ENCODE peak calls at places on chromosomes 7 and 10, in nine cellular contexts. One of them, this sample, is unnamed. For H3K4me1, the result is how much of the 10 kb centered on the place peaks cover.

GRCh38 chr7:3029138-3029537 is 14.5 kb downstream of the CARD11 start:
- DNase-seq in transverse colon: no peak
- DNase-seq in NT2/D1: no peak
- DNase-seq in effector memory CD4-positive, alpha-beta T cell: no peak
- DNase-seq in right lobe of liver: no peak
- DNase-seq in MM.1S: no peak
- DNase-seq in iPS DF 6.9: no peak
- DNase-seq in PC-9: no peak
- DNase-seq in fibroblast of lung: no peak
- DNase-seq in this sample: peak

GRCh38 chr7:28005848-28006233 is 174.8 kb downstream of the JAZF1 start:
- DNase-seq in MM.1S: no peak
- DNase-seq in fibroblast of lung: peak
- DNase-seq in PC-9: no peak
- DNase-seq in NT2/D1: no peak
- DNase-seq in transverse colon: no peak
- DNase-seq in iPS DF 6.9: no peak
- DNase-seq in right lobe of liver: no peak
- DNase-seq in effector memory CD4-positive, alpha-beta T cell: no peak
- DNase-seq in this sample: no peak

GRCh38 chr10:102241444-102242117 is at the start of gene PITX3:
- DNase-seq in right lobe of liver: peak
- DNase-seq in effector memory CD4-positive, alpha-beta T cell: peak
- DNase-seq in iPS DF 6.9: no peak
- DNase-seq in fibroblast of lung: peak
- DNase-seq in MM.1S: peak
- DNase-seq in PC-9: peak
- DNase-seq in NT2/D1: peak
- DNase-seq in transverse colon: peak
- DNase-seq in this sample: peak

GRCh38 chr7:36795451-36796021 is 71.2 kb upstream of the AOAH start:
- DNase-seq in effector memory CD4-positive, alpha-beta T cell: no peak
- DNase-seq in right lobe of liver: no peak
- DNase-seq in transverse colon: no peak
- DNase-seq in MM.1S: no peak
- DNase-seq in iPS DF 6.9: no peak
- DNase-seq in fibroblast of lung: peak
- DNase-seq in PC-9: no peak
- DNase-seq in NT2/D1: no peak
- DNase-seq in this sample: no peak

GRCh38 chr10:114401195-114401741 is 3.0 kb downstream of the AFAP1L2 start:
- DNase-seq in PC-9: no peak
- DNase-seq in fibroblast of lung: peak
- DNase-seq in effector memory CD4-positive, alpha-beta T cell: no peak
- DNase-seq in NT2/D1: no peak
- DNase-seq in MM.1S: no peak
- DNase-seq in iPS DF 6.9: no peak
- DNase-seq in transverse colon: peak
- DNase-seq in right lobe of liver: no peak
- DNase-seq in this sample: no peak

GRCh38 chr7:55081854-55082603 is 63.2 kb downstream of the EGFR start:
- DNase-seq in PC-9: peak
- DNase-seq in NT2/D1: no peak
- DNase-seq in effector memory CD4-positive, alpha-beta T cell: no peak
- DNase-seq in fibroblast of lung: no peak
- DNase-seq in transverse colon: no peak
- DNase-seq in iPS DF 6.9: no peak
- DNase-seq in right lobe of liver: no peak
- DNase-seq in MM.1S: no peak
- DNase-seq in this sample: no peak

GRCh38 chr10:77888356-77888703 is 38.2 kb downstream of the DLG5 start:
- DNase-seq in fibroblast of lung: no peak
- DNase-seq in MM.1S: no peak
- DNase-seq in effector memory CD4-positive, alpha-beta T cell: no peak
- DNase-seq in right lobe of liver: no peak
- DNase-seq in PC-9: no peak
- DNase-seq in transverse colon: no peak
- DNase-seq in iPS DF 6.9: no peak
- DNase-seq in NT2/D1: no peak
- DNase-seq in this sample: no peak

GRCh38 chr10:61752111-61753011 is 89.6 kb downstream of the CABCOCO1 start:
- DNase-seq in right lobe of liver: no peak
- DNase-seq in effector memory CD4-positive, alpha-beta T cell: no peak
- DNase-seq in NT2/D1: no peak
- DNase-seq in PC-9: peak
- DNase-seq in MM.1S: peak
- DNase-seq in transverse colon: no peak
- DNase-seq in fibroblast of lung: peak
- DNase-seq in iPS DF 6.9: no peak
- DNase-seq in this sample: no peak

GRCh38 chr7:3056713-3057388 is 13.2 kb upstream of the CARD11 start:
- DNase-seq in right lobe of liver: no peak
- DNase-seq in NT2/D1: no peak
- DNase-seq in effector memory CD4-positive, alpha-beta T cell: no peak
- DNase-seq in MM.1S: no peak
- DNase-seq in fibroblast of lung: no peak
- DNase-seq in iPS DF 6.9: no peak
- DNase-seq in transverse colon: no peak
- DNase-seq in PC-9: no peak
- DNase-seq in this sample: no peak

GRCh38 chr10:103720328-103720963 is 134.9 kb downstream of the SH3PXD2A start:
- DNase-seq in MM.1S: no peak
- DNase-seq in transverse colon: no peak
- DNase-seq in PC-9: no peak
- DNase-seq in right lobe of liver: no peak
- DNase-seq in NT2/D1: no peak
- DNase-seq in fibroblast of lung: peak
- DNase-seq in iPS DF 6.9: no peak
- DNase-seq in effector memory CD4-positive, alpha-beta T cell: no peak
- DNase-seq in this sample: no peak

GRCh38 chr10:86261933-86262665 is 104.5 kb downstream of the GRID1 start:
- DNase-seq in iPS DF 6.9: peak
- DNase-seq in fibroblast of lung: no peak
- DNase-seq in effector memory CD4-positive, alpha-beta T cell: no peak
- DNase-seq in transverse colon: no peak
- DNase-seq in MM.1S: peak
- DNase-seq in NT2/D1: peak
- DNase-seq in PC-9: peak
- DNase-seq in right lobe of liver: no peak
- DNase-seq in this sample: peak

GRCh38 chr10:6114758-6115410 is 26.1 kb downstream of the RBM17 start:
- DNase-seq in effector memory CD4-positive, alpha-beta T cell: no peak
- DNase-seq in NT2/D1: no peak
- DNase-seq in PC-9: no peak
- DNase-seq in right lobe of liver: no peak
- DNase-seq in fibroblast of lung: peak
- DNase-seq in iPS DF 6.9: no peak
- DNase-seq in MM.1S: no peak
- DNase-seq in transverse colon: no peak
- DNase-seq in this sample: no peak

GRCh38 chr7:74612015-74612829 is 45.3 kb upstream of the GTF2I start:
- DNase-seq in PC-9: peak
- DNase-seq in right lobe of liver: no peak
- DNase-seq in MM.1S: no peak
- DNase-seq in transverse colon: no peak
- DNase-seq in iPS DF 6.9: no peak
- DNase-seq in NT2/D1: no peak
- DNase-seq in fibroblast of lung: peak
- DNase-seq in effector memory CD4-positive, alpha-beta T cell: no peak
- DNase-seq in this sample: peak

GRCh38 chr7:2038876-2039728 is 193.6 kb downstream of the MAD1L1 start:
- DNase-seq in transverse colon: no peak
- DNase-seq in fibroblast of lung: no peak
- DNase-seq in effector memory CD4-positive, alpha-beta T cell: no peak
- DNase-seq in right lobe of liver: no peak
- DNase-seq in NT2/D1: no peak
- DNase-seq in MM.1S: no peak
- DNase-seq in iPS DF 6.9: no peak
- DNase-seq in PC-9: no peak
- DNase-seq in this sample: no peak

GRCh38 chr7:1948887-1949680 is 279.0 kb downstream of the ELFN1 start:
- DNase-seq in NT2/D1: no peak
- DNase-seq in iPS DF 6.9: no peak
- DNase-seq in right lobe of liver: peak
- DNase-seq in MM.1S: no peak
- DNase-seq in fibroblast of lung: no peak
- DNase-seq in transverse colon: no peak
- DNase-seq in PC-9: no peak
- DNase-seq in effector memory CD4-positive, alpha-beta T cell: no peak
- DNase-seq in this sample: no peak

GRCh38 chr7:4837041-4837813 is 24.6 kb downstream of the PAPOLB start:
- DNase-seq in right lobe of liver: no peak
- DNase-seq in effector memory CD4-positive, alpha-beta T cell: no peak
- DNase-seq in PC-9: no peak
- DNase-seq in iPS DF 6.9: no peak
- DNase-seq in fibroblast of lung: no peak
- DNase-seq in transverse colon: no peak
- DNase-seq in MM.1S: no peak
- DNase-seq in NT2/D1: no peak
- DNase-seq in this sample: peak

DNA sequence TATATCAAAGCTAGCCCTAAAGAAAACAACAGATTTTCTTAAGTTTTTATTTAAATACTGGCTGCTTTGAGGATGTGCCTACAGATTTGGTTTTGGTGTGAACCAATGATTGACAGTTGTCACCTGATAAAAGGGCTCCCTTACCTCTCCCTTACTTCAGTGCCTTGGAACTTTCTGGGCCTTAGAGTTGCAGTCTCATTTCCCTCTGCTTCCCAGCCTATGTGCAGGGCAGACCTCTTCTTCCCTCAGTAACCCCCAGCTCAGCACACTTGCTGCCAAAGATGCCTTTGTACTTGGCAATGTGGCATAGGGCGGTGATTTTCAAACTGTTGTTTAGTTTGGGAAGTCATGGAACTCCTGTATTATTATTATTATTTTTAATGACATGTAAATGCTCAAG is 54.1 kb downstream of the CCNY start:
- DNase-seq in effector memory CD4-positive, alpha-beta T cell: no peak
- DNase-seq in MM.1S: no peak
- DNase-seq in PC-9: no peak
- DNase-seq in NT2/D1: no peak
- DNase-seq in iPS DF 6.9: no peak
- DNase-seq in transverse colon: no peak
- DNase-seq in fibroblast of lung: no peak
- DNase-seq in right lobe of liver: no peak
- DNase-seq in this sample: no peak
- H3K4me1 ChIP-seq in effector memory CD4-positive, alpha-beta T cell: under half
- H3K4me1 ChIP-seq in MM.1S: under half
- H3K4me1 ChIP-seq in PC-9: under half
- H3K4me1 ChIP-seq in NT2/D1: under half
- H3K4me1 ChIP-seq in iPS DF 6.9: under half
- H3K4me1 ChIP-seq in transverse colon: under half
- H3K4me1 ChIP-seq in fibroblast of lung: under half
- H3K4me1 ChIP-seq in right lobe of liver: under half
- H3K4me1 ChIP-seq in this sample: under half

GRCh38 chr7:75962607-75963382 is 31.6 kb downstream of the TMEM120A start:
- DNase-seq in PC-9: no peak
- DNase-seq in iPS DF 6.9: no peak
- DNase-seq in effector memory CD4-positive, alpha-beta T cell: no peak
- DNase-seq in fibroblast of lung: peak
- DNase-seq in MM.1S: no peak
- DNase-seq in transverse colon: no peak
- DNase-seq in NT2/D1: no peak
- DNase-seq in right lobe of liver: peak
- DNase-seq in this sample: no peak
- H3K4me1 ChIP-seq in PC-9: under half
- H3K4me1 ChIP-seq in iPS DF 6.9: under half
- H3K4me1 ChIP-seq in effector memory CD4-positive, alpha-beta T cell: under half
- H3K4me1 ChIP-seq in fibroblast of lung: under half
- H3K4me1 ChIP-seq in MM.1S: under half
- H3K4me1 ChIP-seq in transverse colon: under half
- H3K4me1 ChIP-seq in NT2/D1: under half
- H3K4me1 ChIP-seq in right lobe of liver: under half
- H3K4me1 ChIP-seq in this sample: under half

GRCh38 chr7:155996718-155997059 is 184.4 kb upstream of the SHH start:
- DNase-seq in NT2/D1: no peak
- DNase-seq in PC-9: no peak
- DNase-seq in MM.1S: no peak
- DNase-seq in right lobe of liver: no peak
- DNase-seq in fibroblast of lung: no peak
- DNase-seq in effector memory CD4-positive, alpha-beta T cell: no peak
- DNase-seq in transverse colon: no peak
- DNase-seq in iPS DF 6.9: no peak
- DNase-seq in this sample: no peak

GRCh38 chr7:155998766-155999630 is 186.7 kb upstream of the SHH start:
- DNase-seq in fibroblast of lung: no peak
- DNase-seq in PC-9: no peak
- DNase-seq in MM.1S: no peak
- DNase-seq in transverse colon: no peak
- DNase-seq in right lobe of liver: no peak
- DNase-seq in iPS DF 6.9: no peak
- DNase-seq in effector memory CD4-positive, alpha-beta T cell: no peak
- DNase-seq in NT2/D1: no peak
- DNase-seq in this sample: peak

GRCh38 chr7:155998328-155998691 is 186.0 kb upstream of the SHH start:
- DNase-seq in fibroblast of lung: no peak
- DNase-seq in MM.1S: peak
- DNase-seq in right lobe of liver: no peak
- DNase-seq in NT2/D1: no peak
- DNase-seq in iPS DF 6.9: no peak
- DNase-seq in PC-9: no peak
- DNase-seq in effector memory CD4-positive, alpha-beta T cell: no peak
- DNase-seq in transverse colon: no peak
- DNase-seq in this sample: peak

GRCh38 chr7:155999631-156000489 is 187.6 kb upstream of the SHH start:
- DNase-seq in PC-9: no peak
- DNase-seq in NT2/D1: no peak
- DNase-seq in iPS DF 6.9: no peak
- DNase-seq in effector memory CD4-positive, alpha-beta T cell: no peak
- DNase-seq in MM.1S: no peak
- DNase-seq in right lobe of liver: no peak
- DNase-seq in fibroblast of lung: no peak
- DNase-seq in transverse colon: no peak
- DNase-seq in this sample: no peak

GRCh38 chr7:155997431-155998327 is 185.4 kb upstream of the SHH start:
- DNase-seq in iPS DF 6.9: no peak
- DNase-seq in PC-9: no peak
- DNase-seq in NT2/D1: no peak
- DNase-seq in MM.1S: no peak
- DNase-seq in transverse colon: no peak
- DNase-seq in effector memory CD4-positive, alpha-beta T cell: no peak
- DNase-seq in fibroblast of lung: no peak
- DNase-seq in right lobe of liver: no peak
- DNase-seq in this sample: no peak
- H3K4me1 ChIP-seq in iPS DF 6.9: under half
- H3K4me1 ChIP-seq in PC-9: under half
- H3K4me1 ChIP-seq in NT2/D1: under half
- H3K4me1 ChIP-seq in MM.1S: under half
- H3K4me1 ChIP-seq in transverse colon: under half
- H3K4me1 ChIP-seq in effector memory CD4-positive, alpha-beta T cell: under half
- H3K4me1 ChIP-seq in fibroblast of lung: under half
- H3K4me1 ChIP-seq in right lobe of liver: under half
- H3K4me1 ChIP-seq in this sample: under half

DNA sequence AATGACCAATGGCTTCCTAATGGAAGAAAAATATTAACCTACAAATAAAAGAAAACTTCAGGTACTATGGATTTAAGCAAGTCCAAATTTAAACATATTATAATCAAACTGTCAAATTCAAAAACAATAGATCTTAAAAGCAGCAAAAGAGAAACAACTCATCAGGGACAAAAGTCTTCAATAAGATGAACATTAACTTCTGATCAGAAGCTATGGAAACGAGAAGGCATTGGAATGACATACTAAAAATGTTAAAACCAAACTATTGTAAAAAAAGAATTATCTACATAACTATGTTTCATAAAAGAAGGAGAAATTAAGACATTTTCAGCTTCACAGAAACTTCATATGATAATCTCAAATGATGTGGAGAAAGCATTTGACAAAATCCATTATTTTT is 334.7 kb downstream of the ANKRD7 start:
- DNase-seq in iPS DF 6.9: no peak
- DNase-seq in effector memory CD4-positive, alpha-beta T cell: no peak
- DNase-seq in transverse colon: no peak
- DNase-seq in fibroblast of lung: no peak
- DNase-seq in NT2/D1: no peak
- DNase-seq in MM.1S: no peak
- DNase-seq in right lobe of liver: no peak
- DNase-seq in PC-9: no peak
- DNase-seq in this sample: no peak
- H3K4me1 ChIP-seq in iPS DF 6.9: under half
- H3K4me1 ChIP-seq in effector memory CD4-positive, alpha-beta T cell: under half
- H3K4me1 ChIP-seq in transverse colon: under half
- H3K4me1 ChIP-seq in fibroblast of lung: under half
- H3K4me1 ChIP-seq in NT2/D1: under half
- H3K4me1 ChIP-seq in MM.1S: under half
- H3K4me1 ChIP-seq in right lobe of liver: under half
- H3K4me1 ChIP-seq in PC-9: under half
- H3K4me1 ChIP-seq in this sample: under half

This sample was measured in pancreas.